ENCODE peak calls at places on chromosomes 1 and 21, in ten cellular contexts. L, V, O, G, C, I, H, U, D and X are unnamed samples.

GRCh38 chr1:94688646-94689045 is 131.5 kb upstream of the SLC44A3 start:
- DNase-seq in L (no peak), V (no peak), O (no peak), G (no peak), C (no peak), I (peak; percentile 32), H (no peak), U (no peak), D (no peak), X (no peak)

GRCh38 chr1:15693371-15693770 is 9.3 kb downstream of the PLEKHM2 start:
- DNase-seq in L (no peak), V (no peak), O (no peak), G (no peak), C (no peak), I (no peak), H (no peak), U (no peak), D (no peak), X (no peak)

GRCh38 chr1:62462370-62462769 is 25.5 kb downstream of the USP1 start:
- DNase-seq in L (no peak), V (no peak), O (no peak), G (no peak), C (no peak), I (no peak), H (no peak), U (no peak), D (no peak), X (no peak)

GRCh38 chr1:208880433-208881100 is 636.4 kb upstream of the PLXNA2 start:
- DNase-seq in L (no peak), V (no peak), O (no peak), G (no peak), C (no peak), I (no peak), H (no peak), U (no peak), D (no peak), X (no peak)

GRCh38 chr1:28290851-28291250 is 31.5 kb downstream of the SESN2 start:
- DNase-seq in L (no peak), V (no peak), O (no peak), G (no peak), C (no peak), I (no peak), H (no peak), U (no peak), D (no peak), X (peak; percentile 54)

GRCh38 chr21:24118738-24119470 is 1488.4 kb downstream of the MRPL39 start:
- DNase-seq in L (no peak), V (no peak), O (no peak), G (no peak), C (no peak), I (no peak), H (no peak), U (no peak), D (no peak), X (no peak)

GRCh38 chr1:49728377-49728776 is 295.4 kb downstream of the AGBL4 start:
- DNase-seq in L (no peak), V (no peak), O (no peak), G (no peak), C (no peak), I (no peak), H (no peak), U (no peak), D (no peak), X (no peak)

GRCh38 chr21:39313042-39313456 is 383 bp downstream of the BRWD1 start:
- DNase-seq in L (no peak), V (peak; percentile 46), O (peak; percentile 7), G (peak; percentile 31), C (no peak), I (peak; percentile 72), H (no peak), U (no peak), D (no peak), X (peak; percentile 44)

GRCh38 chr1:229448373-229448772 is 14.5 kb upstream of the ACTA1 start:
- DNase-seq in L (no peak), V (no peak), O (no peak), G (no peak), C (no peak), I (no peak), H (no peak), U (no peak), D (no peak), X (no peak)

GRCh38 chr1:7403265-7404045 is 367.6 kb upstream of the VAMP3 start:
- DNase-seq in L (no peak), V (no peak), O (no peak), G (no peak), C (no peak), I (no peak), H (no peak), U (no peak), D (no peak), X (no peak)